ENCODE peak calls at places on chromosome X, in nine cellular contexts. P is ovary, U is HepG2, E is tibial nerve, Y is A549, B is transverse colon, I is stomach, R is suprapubic skin, L is esophagus muscularis mucosa. V is an unnamed sample.

GRCh38 chrX:48573690-48574269 is 504 bp upstream of the RBM3 start:
- DNase-seq in E (peak; percentile 15), I (peak; percentile 30), B (peak; percentile 29), L (no peak), R (peak; percentile 71), Y (no peak), U (no peak), P (peak; percentile 58), V (peak; percentile 75)

GRCh38 chrX:49037883-49038475 is 5.2 kb downstream of the TFE3 start:
- DNase-seq in R (no peak), P (no peak), Y (peak; percentile 60), E (no peak), B (no peak), L (no peak), I (no peak), U (no peak), V (no peak)

GRCh38 chrX:100643943-100644587 is at the start of gene SRPX2:
- DNase-seq in B (peak; percentile 50), U (no peak), L (no peak), I (no peak), P (peak; percentile 34), R (no peak), E (peak; percentile 60), Y (peak; percentile 80), V (peak; percentile 85)

GRCh38 chrX:50067435-50068292 is 133.1 kb downstream of the AKAP4 start:
- DNase-seq in I (no peak), U (peak; percentile 66), B (peak; percentile 46), Y (peak; percentile 26), R (no peak), L (no peak), P (no peak), E (no peak), V (no peak)

GRCh38 chrX:136215559-136215958 is 35.6 kb downstream of the MAP7D3 start:
- DNase-seq in U (no peak), E (no peak), B (no peak), I (no peak), P (no peak), R (no peak), L (no peak), Y (no peak), V (no peak)

GRCh38 chrX:2714551-2714950 is 23.5 kb downstream of the CD99 start:
- DNase-seq in E (no peak), P (no peak), L (no peak), Y (no peak), R (peak; percentile 13), U (no peak), B (no peak), I (no peak), V (peak; percentile 22)

GRCh38 chrX:47373198-47373597 is 2.8 kb downstream of the ZNF157 start:
- DNase-seq in I (no peak), Y (no peak), U (no peak), R (no peak), B (no peak), E (no peak), P (no peak), L (no peak), V (no peak)

GRCh38 chrX:119132961-119133360 is 5.3 kb upstream of the KIAA1210 start:
- DNase-seq in E (no peak), R (no peak), Y (no peak), P (no peak), L (no peak), U (no peak), B (no peak), I (no peak), V (no peak)

GRCh38 chrX:4579999-4580398 is 866.5 kb upstream of the PRKX start:
- DNase-seq in Y (no peak), I (no peak), R (no peak), U (no peak), B (no peak), E (no peak), P (no peak), L (no peak), V (no peak)

GRCh38 chrX:16137416-16138107 is 14.2 kb downstream of the GRPR start:
- DNase-seq in R (no peak), Y (no peak), E (no peak), I (no peak), L (no peak), P (no peak), B (no peak), U (no peak), V (no peak)

GRCh38 chrX:16140983-16141382 is 17.6 kb downstream of the GRPR start:
- DNase-seq in I (no peak), P (no peak), Y (no peak), L (no peak), E (no peak), R (no peak), B (no peak), U (no peak), V (no peak)

GRCh38 chrX:16136080-16136479 is 12.7 kb downstream of the GRPR start:
- DNase-seq in E (no peak), R (no peak), L (no peak), B (no peak), Y (no peak), U (no peak), P (no peak), I (no peak), V (no peak)

GRCh38 chrX:16140448-16140847 is 17.1 kb downstream of the GRPR start:
- DNase-seq in R (no peak), L (no peak), P (no peak), I (no peak), B (no peak), U (no peak), E (no peak), Y (no peak), V (no peak)

GRCh38 chrX:16138108-16138427 is 14.7 kb downstream of the GRPR start:
- DNase-seq in L (no peak), P (no peak), I (no peak), E (no peak), B (no peak), R (no peak), Y (peak; percentile 27), U (peak; percentile 1), V (no peak)
- TF ChIP-seq EP300 in L (no peak), P (no peak), I (no peak), E (no peak), B (no peak), R (no peak), Y (no peak), U (no peak), V (no peak)

DNA sequence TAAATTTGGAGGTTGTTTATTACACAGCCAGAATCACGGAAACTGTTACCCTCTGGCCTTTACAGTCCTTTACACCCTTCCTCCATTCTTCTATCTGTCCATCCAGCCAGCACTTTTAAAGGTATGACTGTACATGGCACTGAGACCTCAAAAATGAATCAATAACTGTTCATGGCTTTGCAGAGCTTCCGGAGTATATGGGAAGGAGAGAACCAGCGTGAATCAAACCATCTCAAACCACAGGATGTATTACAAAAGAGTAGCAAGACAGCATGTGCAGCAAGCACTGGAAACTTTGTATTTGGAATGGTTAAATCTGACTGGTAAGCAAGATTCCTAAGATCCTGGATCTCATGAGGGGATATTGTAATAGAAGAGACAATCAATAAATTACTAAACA is 228.5 kb upstream of the CASK start:
- DNase-seq in B (no peak), E (no peak), P (no peak), Y (no peak), U (no peak), I (no peak), L (no peak), R (no peak), V (no peak)
- TF ChIP-seq EP300 in B (no peak), E (no peak), P (no peak), Y (no peak), U (no peak), I (no peak), L (no peak), R (no peak), V (no peak)

GRCh38 chrX:41084360-41085104 is 713 bp upstream of the USP9X start:
- DNase-seq in U (peak; percentile 87), P (peak; percentile 100), L (peak; percentile 99), R (peak; percentile 99), E (peak; percentile 98), B (peak; percentile 99), I (peak; percentile 99), Y (peak; percentile 99), V (peak; percentile 100)

GRCh38 chrX:41085883-41086626 is 810 bp downstream of the USP9X start:
- DNase-seq in I (peak; percentile 50), Y (peak; percentile 65), P (peak; percentile 78), B (peak; percentile 60), U (peak; percentile 30), L (no peak), E (peak; percentile 35), R (peak; percentile 84), V (peak; percentile 80)

GRCh38 chrX:41085105-41085882 is at the start of gene USP9X:
- DNase-seq in L (peak; percentile 94), E (peak; percentile 75), I (peak; percentile 92), B (peak; percentile 95), U (peak; percentile 66), Y (peak; percentile 91), P (peak; percentile 95), R (peak; percentile 95), V (peak; percentile 98)

GRCh38 chrX:41087219-41087618 is 2.0 kb downstream of the USP9X start:
- DNase-seq in P (no peak), Y (no peak), U (no peak), E (no peak), L (no peak), I (no peak), B (no peak), R (no peak), V (no peak)

DNA sequence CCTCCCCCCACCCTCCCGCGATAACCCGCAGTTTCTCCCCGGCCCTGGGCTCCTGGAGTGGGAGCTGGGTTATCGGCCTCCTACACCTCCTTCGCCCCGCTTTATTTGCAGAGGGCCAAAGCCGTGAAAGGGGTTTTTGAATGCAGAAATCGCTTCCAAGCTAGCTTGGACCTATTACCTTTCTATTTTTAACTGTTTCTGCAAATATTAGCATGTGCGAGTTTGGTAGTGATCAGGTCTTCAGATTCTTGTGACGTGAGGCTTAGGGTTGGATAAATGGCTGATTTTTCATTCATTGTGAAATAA is 1.3 kb downstream of the USP9X start:
- DNase-seq in R (no peak), E (no peak), Y (no peak), L (no peak), P (no peak), I (no peak), B (no peak), U (no peak), V (no peak)
- TF ChIP-seq EP300 in R (no peak), E (no peak), Y (no peak), L (no peak), P (no peak), I (no peak), B (no peak), U (no peak), V (no peak)

GRCh38 chrX:120446503-120446902 is 22.6 kb downstream of the LAMP2 start:
- DNase-seq in Y (peak; percentile 1), L (no peak), P (no peak), B (no peak), R (no peak), I (no peak), E (no peak), U (no peak), V (no peak)
- TF ChIP-seq EP300 in Y (no peak), L (no peak), P (no peak), B (no peak), R (no peak), I (no peak), E (no peak), U (no peak), V (no peak)

GRCh38 chrX:13646154-13646549 is 6.8 kb upstream of the TCEANC start:
- DNase-seq in U (peak; percentile 30), E (peak; percentile 70), L (no peak), I (peak; percentile 71), Y (peak; percentile 69), B (peak; percentile 66), R (no peak), P (peak; percentile 40), V (peak; percentile 73)
- TF ChIP-seq EP300 in U (no peak), E (no peak), L (no peak), I (no peak), Y (no peak), B (no peak), R (no peak), P (no peak), V (no peak)

V was measured in sigmoid colon.